ENCODE peak calls at places on chromosomes 5 and 9, in eight cellular contexts. H is Calu3, Q is endothelial cell, E is adrenal gland, P is cardiac muscle cell, A is suprapubic skin, Z is IMR-90, W is GM04504. S is an unnamed sample.

GRCh38 chr5:67063055-67063454 is 133.5 kb downstream of the CD180 start:
- DNase-seq in H (no peak), Q (no peak), E (no peak), P (peak; percentile 44), A (no peak), Z (no peak), W (no peak), S (no peak)

GRCh38 chr9:96436063-96436455 is 13.9 kb upstream of the HABP4 start:
- DNase-seq in H (no peak), Q (no peak), E (peak; percentile 57), P (no peak), A (no peak), Z (no peak), W (no peak), S (no peak)

GRCh38 chr5:134129411-134130238 is 15.1 kb downstream of the TCF7 start:
- DNase-seq in H (no peak), Q (no peak), E (no peak), P (no peak), A (no peak), Z (no peak), W (no peak), S (no peak)

GRCh38 chr9:120099064-120099463 is 480.9 kb downstream of the CDK5RAP2 start:
- DNase-seq in H (no peak), Q (no peak), E (no peak), P (no peak), A (no peak), Z (no peak), W (no peak), S (no peak)

GRCh38 chr9:74025402-74025894 is 471.7 kb upstream of the RORB start:
- DNase-seq in H (no peak), Q (no peak), E (no peak), P (peak; percentile 40), A (no peak), Z (no peak), W (peak; percentile 5), S (no peak)

GRCh38 chr5:81755320-81755719 is 4.4 kb upstream of the SSBP2 start:
- DNase-seq in H (peak; percentile 51), Q (no peak), E (peak; percentile 54), P (peak; percentile 86), A (no peak), Z (peak; percentile 89), W (peak; percentile 69), S (peak; percentile 82)

GRCh38 chr5:89388872-89389271 is 505.9 kb upstream of the MEF2C start:
- DNase-seq in H (no peak), Q (no peak), E (no peak), P (no peak), A (no peak), Z (no peak), W (no peak), S (no peak)

GRCh38 chr9:12439267-12439666 is 253.9 kb upstream of the TYRP1 start:
- DNase-seq in H (no peak), Q (no peak), E (no peak), P (no peak), A (no peak), Z (no peak), W (no peak), S (no peak)

GRCh38 chr9:91771027-91771426 is 179.0 kb downstream of the ROR2 start:
- DNase-seq in H (no peak), Q (no peak), E (no peak), P (peak; percentile 97), A (no peak), Z (peak; percentile 96), W (peak; percentile 80), S (no peak)

S was measured in lower leg skin.